ENCODE peak calls at places on chromosome 10, in seven cellular contexts. L, Z, C, T, I, S and R are unnamed samples.

GRCh38 chr10:118907051-118907450 is 122.5 kb upstream of the NANOS1 start:
- DNase-seq in I (no peak), C (no peak), S (no peak), T (no peak), Z (no peak), L (no peak), R (no peak)

GRCh38 chr10:90125406-90125805 is 424.0 kb downstream of the KIF20B start:
- DNase-seq in C (no peak), I (no peak), Z (no peak), L (no peak), S (no peak), T (no peak), R (no peak)

GRCh38 chr10:116211682-116212081 is 61.3 kb downstream of the GFRA1 start:
- DNase-seq in I (no peak), S (no peak), C (peak), Z (no peak), L (no peak), T (no peak), R (no peak)

GRCh38 chr10:13787015-13787421 is 200.3 kb downstream of the PRPF18 start:
- DNase-seq in I (no peak), Z (no peak), L (peak), C (peak), S (no peak), T (peak), R (no peak)

GRCh38 chr10:3871424-3871996 is 86.5 kb upstream of the KLF6 start:
- DNase-seq in I (no peak), L (no peak), T (no peak), S (no peak), C (no peak), Z (no peak), R (no peak)

GRCh38 chr10:35307297-35307696 is 29.0 kb upstream of the CCNY start:
- DNase-seq in I (peak), S (no peak), T (no peak), Z (no peak), L (no peak), C (no peak), R (no peak)

GRCh38 chr10:58773942-58774341 is 261.3 kb downstream of the BICC1 start:
- DNase-seq in Z (no peak), S (no peak), L (no peak), C (no peak), T (no peak), I (no peak), R (no peak)

GRCh38 chr10:78952686-78953085 is 116.1 kb upstream of the ZMIZ1 start:
- DNase-seq in L (no peak), Z (no peak), S (no peak), C (peak), T (no peak), I (no peak), R (no peak)